ENCODE peak calls at places on chromosomes 2 and 18, in five cellular contexts. V is left ventricle myocardium inferior, E is lower lobe of right lung, F is A549, D is neural progenitor cell. X is an unnamed sample.

GRCh38 chr2:235647264-235647663 is 153.4 kb downstream of the AGAP1 start:
- DNase-seq in V (no peak), E (no peak), F (no peak), D (no peak), X (no peak)

GRCh38 chr2:118530976-118531375 is 316.5 kb downstream of the EN1 start:
- DNase-seq in V (no peak), E (no peak), F (no peak), D (no peak), X (no peak)

GRCh38 chr18:50009772-50010171 is 185.2 kb downstream of the MYO5B start:
- DNase-seq in V (no peak), E (peak), F (peak), D (peak), X (no peak)

GRCh38 chr2:20141056-20141762 is 83.7 kb downstream of the SDC1 start:
- DNase-seq in V (peak), E (peak), F (peak), D (no peak), X (peak)

GRCh38 chr18:6215888-6216287 is 198.8 kb downstream of the L3MBTL4 start:
- DNase-seq in V (no peak), E (no peak), F (no peak), D (no peak), X (no peak)

GRCh38 chr2:65383571-65384488 is 48.6 kb downstream of the SPRED2 start:
- DNase-seq in V (no peak), E (no peak), F (no peak), D (no peak), X (no peak)

GRCh38 chr2:39408351-39409136 is 28.5 kb downstream of the MAP4K3 start:
- DNase-seq in V (no peak), E (no peak), F (no peak), D (no peak), X (no peak)

GRCh38 chr2:142131016-142131714 is at the start of gene LRP1B:
- DNase-seq in V (no peak), E (no peak), F (no peak), D (peak), X (no peak)

GRCh38 chr2:209499071-209499470 is 75.2 kb downstream of the MAP2 start:
- DNase-seq in V (no peak), E (no peak), F (peak), D (no peak), X (no peak)

GRCh38 chr2:42932271-42933151 is 140.1 kb upstream of the HAAO start:
- DNase-seq in V (no peak), E (no peak), F (no peak), D (no peak), X (no peak)

GRCh38 chr2:127645395-127646291 is at the start of gene GPR17:
- DNase-seq in V (no peak), E (peak), F (no peak), D (no peak), X (no peak)

GRCh38 chr2:224584768-224585204 is 377 bp downstream of the CUL3 start:
- DNase-seq in V (peak), E (peak), F (peak), D (peak), X (peak)

GRCh38 chr2:170361359-170361936 is 183.5 kb downstream of the MYO3B start:
- DNase-seq in V (no peak), E (no peak), F (peak), D (peak), X (no peak)

GRCh38 chr2:230713331-230714121 is 884 bp downstream of the CAB39 start:
- DNase-seq in V (peak), E (peak), F (peak), D (peak), X (peak)

GRCh38 chr2:65436825-65437221 is 4.4 kb upstream of the SPRED2 start:
- DNase-seq in V (no peak), E (no peak), F (no peak), D (peak), X (peak)

GRCh38 chr2:169877406-169877805 is 50.2 kb downstream of the UBR3 start:
- DNase-seq in V (no peak), E (no peak), F (peak), D (no peak), X (no peak)

GRCh38 chr2:201532686-201533304 is 81.3 kb downstream of the STRADB start:
- DNase-seq in V (no peak), E (no peak), F (no peak), D (no peak), X (no peak)

GRCh38 chr2:5360081-5360480 is 332.1 kb upstream of the SOX11 start:
- DNase-seq in V (no peak), E (no peak), F (no peak), D (no peak), X (no peak)

GRCh38 chr18:59056706-59057492 is 82.8 kb upstream of the SEC11C start:
- DNase-seq in V (peak), E (no peak), F (peak), D (peak), X (peak)

GRCh38 chr2:83633435-83633834 is 825.6 kb downstream of the SUCLG1 start:
- DNase-seq in V (no peak), E (no peak), F (no peak), D (no peak), X (no peak)

GRCh38 chr2:239264838-239265651 is 135.8 kb downstream of the HDAC4 start:
- DNase-seq in V (no peak), E (no peak), F (peak), D (no peak), X (no peak)

GRCh38 chr2:237131749-237132148 is 46.1 kb downstream of the COPS8 start:
- DNase-seq in V (no peak), E (no peak), F (no peak), D (no peak), X (no peak)

GRCh38 chr2:103268841-103269498 is 507.1 kb downstream of the TMEM182 start:
- DNase-seq in V (no peak), E (no peak), F (no peak), D (no peak), X (no peak)

GRCh38 chr18:78169487-78169886 is 810.1 kb upstream of the SALL3 start:
- DNase-seq in V (no peak), E (no peak), F (no peak), D (no peak), X (no peak)

GRCh38 chr2:183024701-183025100 is 13.6 kb downstream of the NCKAP1 start:
- DNase-seq in V (no peak), E (no peak), F (no peak), D (no peak), X (no peak)

GRCh38 chr2:167134381-167135072 is 246.2 kb downstream of the XIRP2 start:
- DNase-seq in V (no peak), E (no peak), F (peak), D (no peak), X (no peak)

GRCh38 chr2:64727013-64727767 is 73.5 kb upstream of the SERTAD2 start:
- DNase-seq in V (no peak), E (no peak), F (no peak), D (no peak), X (no peak)

GRCh38 chr2:84908948-84909713 is 3.7 kb downstream of the TMSB10 start:
- DNase-seq in V (no peak), E (no peak), F (no peak), D (no peak), X (no peak)

GRCh38 chr2:23578964-23579671 is 194.1 kb downstream of the KLHL29 start:
- DNase-seq in V (no peak), E (no peak), F (no peak), D (no peak), X (no peak)

GRCh38 chr2:63977904-63978303 is 41.3 kb downstream of the VPS54 start:
- DNase-seq in V (no peak), E (no peak), F (no peak), D (no peak), X (no peak)

GRCh38 chr2:240469239-240469636 is 33.8 kb downstream of the GPC1 start:
- DNase-seq in V (no peak), E (no peak), F (no peak), D (peak), X (peak)

GRCh38 chr2:136448435-136448834 is 316.9 kb upstream of the THSD7B start:
- DNase-seq in V (no peak), E (no peak), F (no peak), D (no peak), X (no peak)

GRCh38 chr2:11862049-11862448 is 115.6 kb downstream of the LPIN1 start:
- DNase-seq in V (no peak), E (no peak), F (no peak), D (no peak), X (no peak)

GRCh38 chr2:54709341-54709809 is 14.1 kb upstream of the EML6 start:
- DNase-seq in V (peak), E (peak), F (no peak), D (no peak), X (no peak)

GRCh38 chr2:2256011-2256410 is 75.1 kb downstream of the MYT1L start:
- DNase-seq in V (no peak), E (no peak), F (no peak), D (no peak), X (no peak)

GRCh38 chr2:228401065-228401912 is 219.8 kb upstream of the SPHKAP start:
- DNase-seq in V (no peak), E (no peak), F (no peak), D (no peak), X (no peak)

GRCh38 chr2:63721082-63721424 is 120.6 kb upstream of the UGP2 start:
- DNase-seq in V (no peak), E (no peak), F (no peak), D (no peak), X (no peak)

GRCh38 chr2:15061268-15061667 is 428.8 kb downstream of the LRATD1 start:
- DNase-seq in V (no peak), E (no peak), F (no peak), D (no peak), X (no peak)

GRCh38 chr2:15059870-15060617 is 427.5 kb downstream of the LRATD1 start:
- DNase-seq in V (no peak), E (no peak), F (no peak), D (no peak), X (no peak)

GRCh38 chr2:15053542-15053941 is 421.0 kb downstream of the LRATD1 start:
- DNase-seq in V (no peak), E (no peak), F (no peak), D (no peak), X (no peak)

GRCh38 chr2:15058628-15059157 is 426.2 kb downstream of the LRATD1 start:
- DNase-seq in V (no peak), E (no peak), F (no peak), D (no peak), X (no peak)

DNA sequence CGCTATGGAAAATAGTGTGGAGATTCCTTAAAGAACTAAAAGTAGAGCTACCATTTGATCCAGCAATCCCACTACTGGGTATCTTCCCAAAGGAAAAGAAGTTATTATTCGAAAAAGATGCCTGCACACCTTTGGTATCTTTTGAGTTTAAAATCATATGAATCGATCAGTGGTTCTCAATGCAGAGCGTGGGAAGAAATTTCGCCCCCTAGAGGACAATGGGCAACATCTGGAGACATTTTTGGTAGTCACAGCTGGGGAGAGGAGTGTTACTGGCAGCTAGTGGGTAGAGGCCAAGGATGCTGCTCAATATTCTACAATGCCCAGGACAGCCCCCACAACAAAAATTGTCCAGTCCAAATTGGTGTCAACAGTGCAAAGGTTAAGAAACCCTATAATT is 425.5 kb downstream of the LRATD1 start:
- DNase-seq in V (no peak), E (no peak), F (no peak), D (peak), X (no peak)
- TF ChIP-seq CTCF in V (peak), E (no peak), F (peak), D (peak), X (no peak)

GRCh38 chr18:36583155-36583745 is 245.6 kb downstream of the TPGS2 start:
- DNase-seq in V (no peak), E (no peak), F (no peak), D (peak), X (no peak)

GRCh38 chr18:36580874-36581750 is 247.7 kb downstream of the TPGS2 start:
- DNase-seq in V (no peak), E (no peak), F (no peak), D (no peak), X (no peak)

GRCh38 chr18:36579311-36579710 is 249.5 kb downstream of the TPGS2 start:
- DNase-seq in V (no peak), E (no peak), F (no peak), D (no peak), X (no peak)

GRCh38 chr18:36578871-36579270 is 249.9 kb downstream of the TPGS2 start:
- DNase-seq in V (no peak), E (no peak), F (no peak), D (no peak), X (no peak)

GRCh38 chr18:36580266-36580665 is 248.5 kb downstream of the TPGS2 start:
- DNase-seq in V (peak), E (no peak), F (no peak), D (no peak), X (peak)
- H3K27ac ChIP-seq in V (peak), E (no peak), F (no peak), D (no peak), X (no peak)

GRCh38 chr2:197011777-197012641 is 85.5 kb upstream of the PGAP1 start:
- DNase-seq in V (no peak), E (no peak), F (peak), D (peak), X (no peak)
- TF ChIP-seq CTCF in V (peak), E (peak), F (peak), D (peak), X (peak)

DNA sequence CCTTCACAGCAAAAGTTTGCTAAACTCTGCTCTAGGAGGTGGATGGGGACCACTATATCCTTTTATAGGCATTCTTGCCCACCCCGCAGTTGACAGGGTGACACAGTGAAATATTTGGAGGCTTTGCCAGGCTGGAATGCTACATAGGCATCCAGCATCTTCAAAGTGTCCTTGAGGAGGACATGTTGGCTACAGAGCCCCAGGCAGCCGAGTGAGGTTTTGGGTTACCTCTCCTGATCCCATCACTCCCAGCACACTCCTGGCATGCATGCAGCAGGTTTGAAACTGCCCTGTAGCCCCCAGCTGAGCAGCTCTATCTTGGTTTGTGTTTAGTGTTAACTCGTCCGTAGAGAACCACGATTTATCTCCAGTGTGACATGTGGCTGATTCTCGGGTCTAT is 7.3 kb downstream of the FOSL2 start:
- DNase-seq in V (no peak), E (no peak), F (no peak), D (no peak), X (no peak)
- H3K27ac ChIP-seq in V (peak), E (peak), F (no peak), D (peak), X (peak)

GRCh38 chr2:10433264-10433947 is 14.7 kb downstream of the ODC1 start:
- DNase-seq in V (no peak), E (peak), F (no peak), D (no peak), X (no peak)

GRCh38 chr2:10432315-10433181 is 15.6 kb downstream of the ODC1 start:
- DNase-seq in V (no peak), E (peak), F (no peak), D (peak), X (no peak)

GRCh38 chr2:10430886-10431622 is 17.1 kb downstream of the ODC1 start:
- DNase-seq in V (no peak), E (no peak), F (no peak), D (no peak), X (no peak)

GRCh38 chr2:10433948-10434884 is 13.9 kb downstream of the ODC1 start:
- DNase-seq in V (no peak), E (no peak), F (no peak), D (peak), X (no peak)

DNA sequence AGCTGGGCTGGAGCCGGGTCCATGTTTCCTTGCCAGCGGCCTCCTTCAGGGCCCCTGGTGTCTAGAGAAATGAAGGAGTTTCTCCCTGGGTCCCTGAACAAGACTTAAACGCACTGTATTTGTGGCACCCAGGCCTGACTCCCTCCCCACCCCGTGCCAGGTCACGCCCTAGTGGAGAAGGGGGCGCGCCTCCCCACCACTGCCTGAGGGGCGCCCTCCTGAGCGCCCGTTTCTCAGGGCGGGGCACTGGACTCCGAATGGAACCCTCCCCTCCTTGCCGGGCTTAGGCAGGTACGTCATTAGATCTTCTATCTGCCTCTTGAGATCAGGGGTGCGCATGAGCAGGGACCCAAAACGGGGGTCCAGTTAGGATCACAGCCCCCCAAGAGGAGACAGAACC is 16.3 kb downstream of the ODC1 start:
- DNase-seq in V (no peak), E (no peak), F (no peak), D (no peak), X (no peak)
- TF ChIP-seq CTCF in V (no peak), E (no peak), F (no peak), D (no peak), X (no peak)

GRCh38 chr2:108923736-108924443 is 65.1 kb downstream of the EDAR start:
- DNase-seq in V (no peak), E (no peak), F (no peak), D (no peak), X (no peak)
- H3K27ac ChIP-seq in V (no peak), E (no peak), F (no peak), D (no peak), X (no peak)

GRCh38 chr2:24783641-24784040 is 9.6 kb downstream of the PTRHD1 start:
- DNase-seq in V (no peak), E (no peak), F (no peak), D (no peak), X (no peak)
- TF ChIP-seq CTCF in V (no peak), E (no peak), F (no peak), D (no peak), X (no peak)

GRCh38 chr18:45398448-45398847 is 216.8 kb upstream of the SLC14A2 start:
- DNase-seq in V (no peak), E (no peak), F (no peak), D (no peak), X (no peak)
- H3K27ac ChIP-seq in V (no peak), E (no peak), F (no peak), D (no peak), X (no peak)

X was measured in uterus.